ENCODE peak calls at places on chromosomes 4 and X, in four cellular contexts. U, T, G and O are unnamed samples. For H3K4me1, the result is how much of the 10 kb centered on the place peaks cover.

GRCh38 chr4:3073158-3074077 is 920 bp downstream of the HTT-AS start:
- DNase-seq in U (no peak), T (no peak), G (no peak), O (peak)

GRCh38 chrX:120562569-120562926 is 1.8 kb upstream of the CUL4B start:
- DNase-seq in U (no peak), T (no peak), G (no peak), O (no peak)

GRCh38 chr4:69322055-69322454 is 41.8 kb downstream of the UGT2B28 start:
- DNase-seq in U (no peak), T (peak), G (peak), O (no peak)

GRCh38 chr4:185210102-185210981 is 944 bp downstream of the SNX25 start:
- DNase-seq in U (no peak), T (peak), G (peak), O (peak)

GRCh38 chr4:25524616-25525146 is 131.0 kb upstream of the SLC34A2 start:
- DNase-seq in U (no peak), T (no peak), G (no peak), O (no peak)

GRCh38 chr4:170089743-170090666 is at the start of gene AADAT:
- DNase-seq in U (peak), T (peak), G (peak), O (peak)

GRCh38 chr4:12118651-12119213 is 690.0 kb upstream of the HS3ST1 start:
- DNase-seq in U (no peak), T (peak), G (peak), O (no peak)

GRCh38 chr4:98546910-98547544 is 111.4 kb downstream of the TSPAN5 start:
- DNase-seq in U (no peak), T (peak), G (peak), O (no peak)

GRCh38 chr4:108029321-108029720 is 39.6 kb downstream of the HADH start:
- DNase-seq in U (no peak), T (no peak), G (no peak), O (no peak)

GRCh38 chr4:108519208-108519833 is 101.1 kb upstream of the RPL34 start:
- DNase-seq in U (no peak), T (no peak), G (no peak), O (no peak)

GRCh38 chrX:133185938-133186337 is 32.2 kb downstream of the TFDP3 start:
- DNase-seq in U (peak), T (no peak), G (no peak), O (no peak)

GRCh38 chrX:72340572-72340971 is 34.9 kb upstream of the CITED1 start:
- DNase-seq in U (no peak), T (no peak), G (no peak), O (no peak)

GRCh38 chr4:141307241-141307689 is 86.6 kb downstream of the ZNF330 start:
- DNase-seq in U (peak), T (peak), G (peak), O (peak)

GRCh38 chrX:152968193-152968592 is 25.7 kb downstream of the PNMA5 start:
- DNase-seq in U (no peak), T (no peak), G (no peak), O (no peak)

GRCh38 chr4:176149680-176150079 is 45.7 kb downstream of the SPATA4 start:
- DNase-seq in U (no peak), T (peak), G (no peak), O (no peak)

GRCh38 chr4:102705391-102705935 is 55.3 kb downstream of the MANBA start:
- DNase-seq in U (no peak), T (no peak), G (no peak), O (no peak)

GRCh38 chr4:94339779-94340178 is 2.9 kb downstream of the HPGDS start:
- DNase-seq in U (no peak), T (no peak), G (no peak), O (no peak)

GRCh38 chr4:85414972-85415371 is 60.0 kb upstream of the ARHGAP24 start:
- DNase-seq in U (no peak), T (no peak), G (no peak), O (no peak)

GRCh38 chr4:85423414-85423813 is 51.5 kb upstream of the ARHGAP24 start:
- DNase-seq in U (no peak), T (no peak), G (no peak), O (no peak)

GRCh38 chr4:85416094-85416493 is 58.9 kb upstream of the ARHGAP24 start:
- DNase-seq in U (no peak), T (no peak), G (no peak), O (no peak)

GRCh38 chr4:85420831-85421230 is 54.1 kb upstream of the ARHGAP24 start:
- DNase-seq in U (no peak), T (no peak), G (peak), O (no peak)

DNA sequence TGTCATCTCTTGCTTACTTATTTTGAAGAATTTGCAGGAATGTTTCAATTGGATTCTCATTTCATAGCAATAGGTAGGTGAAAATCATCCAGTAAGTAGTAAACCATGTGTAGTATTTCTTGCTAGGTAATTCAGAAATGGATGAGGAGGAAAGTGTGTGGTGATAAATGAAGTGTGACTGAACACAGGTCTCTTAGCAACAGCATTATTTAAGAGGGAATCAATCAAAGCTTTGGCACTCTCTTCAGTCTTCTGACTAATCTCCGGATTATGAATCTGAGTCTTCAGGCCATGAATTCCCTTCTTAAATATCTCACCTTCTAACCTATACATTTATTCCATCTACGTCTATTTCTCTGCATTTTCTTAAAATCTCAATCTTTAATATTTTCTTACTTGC is 55.8 kb upstream of the ARHGAP24 start:
- DNase-seq in U (no peak), T (no peak), G (no peak), O (no peak)
- TF ChIP-seq CTCF in U (no peak), T (no peak), G (no peak), O (no peak)

GRCh38 chrX:45806410-45807121 is 605.9 kb upstream of the DIPK2B start:
- DNase-seq in U (no peak), T (peak), G (peak), O (no peak)
- H3K4me3 ChIP-seq in U (no peak), T (peak), G (no peak), O (peak)

DNA sequence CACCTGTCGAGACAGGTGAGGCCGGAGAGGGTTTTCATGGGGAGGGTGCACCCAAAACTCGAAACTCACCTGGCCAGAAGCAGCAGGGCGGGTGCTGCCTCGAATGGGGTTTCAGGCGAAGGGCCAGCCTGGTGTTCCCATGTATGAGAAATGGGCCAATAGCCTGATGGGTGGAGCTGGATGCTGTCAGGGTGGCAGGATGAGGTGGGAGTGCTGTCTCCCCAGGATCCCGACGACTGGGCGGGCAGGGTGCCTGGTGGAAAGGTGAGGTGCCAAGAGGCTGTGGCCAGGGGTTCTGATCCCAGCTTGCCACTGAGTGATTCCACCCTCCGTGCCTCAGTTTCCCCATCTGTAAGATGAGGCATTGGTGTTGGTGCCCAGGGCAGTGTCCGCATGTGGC is 16.8 kb upstream of the SH3TC1 start:
- DNase-seq in U (no peak), T (no peak), G (no peak), O (no peak)
- H3K4me1 ChIP-seq in U (under half), T (under half), G (under half), O (half or more)

GRCh38 chrX:109472939-109473713 is 8.8 kb downstream of the GUCY2F start:
- DNase-seq in U (peak), T (peak), G (peak), O (peak)
- TF ChIP-seq CTCF in U (peak), T (no peak), G (peak), O (no peak)

GRCh38 chrX:109890300-109890699 is 112.6 kb upstream of the TMEM164 start:
- DNase-seq in U (no peak), T (no peak), G (no peak), O (no peak)
- H3K4me3 ChIP-seq in U (no peak), T (no peak), G (no peak), O (no peak)

DNA sequence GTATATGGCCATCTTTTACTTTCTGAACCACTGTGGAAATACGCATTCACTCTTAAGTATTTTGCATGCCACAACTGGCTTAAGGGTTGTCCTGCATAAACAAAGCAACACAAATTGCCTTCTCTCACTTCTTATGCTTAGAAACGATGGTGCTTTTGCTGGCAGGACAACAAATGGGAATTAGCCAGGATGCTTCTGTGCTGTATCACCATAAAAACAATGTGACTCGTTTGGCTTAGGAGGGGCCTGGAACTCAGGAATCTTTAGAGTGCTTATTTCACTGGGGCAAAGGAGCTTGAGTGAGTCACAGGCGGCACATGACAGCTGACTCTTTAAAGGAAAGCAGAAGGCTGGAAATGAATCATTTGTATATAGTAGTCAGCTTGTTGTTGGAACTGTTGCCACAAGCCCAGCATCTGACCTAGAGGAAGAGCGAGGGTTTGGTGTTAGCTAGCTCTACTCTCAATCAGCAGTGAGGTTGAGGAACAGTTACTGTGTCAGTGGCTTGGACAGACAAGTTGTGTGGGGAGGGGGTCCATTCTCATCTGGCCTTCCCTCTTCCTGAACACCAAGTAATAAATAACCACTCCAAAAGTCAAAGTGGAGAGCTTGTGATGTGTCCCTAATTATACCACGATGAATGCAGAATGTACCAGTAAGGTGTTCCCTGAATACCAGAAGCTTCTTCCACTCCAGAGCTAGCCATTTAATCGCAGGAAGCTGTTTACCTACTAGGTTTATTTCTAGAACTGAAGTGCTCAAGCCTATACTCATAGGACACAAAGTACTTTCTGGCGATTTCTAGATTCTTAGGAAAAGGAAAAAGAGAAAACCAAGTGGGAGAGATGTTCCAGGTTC is 293.1 kb downstream of the CAMK2D start:
- DNase-seq in U (peak), T (peak), G (peak), O (peak)
- H3K4me1 ChIP-seq in U (half or more), T (under half), G (under half), O (under half)

DNA sequence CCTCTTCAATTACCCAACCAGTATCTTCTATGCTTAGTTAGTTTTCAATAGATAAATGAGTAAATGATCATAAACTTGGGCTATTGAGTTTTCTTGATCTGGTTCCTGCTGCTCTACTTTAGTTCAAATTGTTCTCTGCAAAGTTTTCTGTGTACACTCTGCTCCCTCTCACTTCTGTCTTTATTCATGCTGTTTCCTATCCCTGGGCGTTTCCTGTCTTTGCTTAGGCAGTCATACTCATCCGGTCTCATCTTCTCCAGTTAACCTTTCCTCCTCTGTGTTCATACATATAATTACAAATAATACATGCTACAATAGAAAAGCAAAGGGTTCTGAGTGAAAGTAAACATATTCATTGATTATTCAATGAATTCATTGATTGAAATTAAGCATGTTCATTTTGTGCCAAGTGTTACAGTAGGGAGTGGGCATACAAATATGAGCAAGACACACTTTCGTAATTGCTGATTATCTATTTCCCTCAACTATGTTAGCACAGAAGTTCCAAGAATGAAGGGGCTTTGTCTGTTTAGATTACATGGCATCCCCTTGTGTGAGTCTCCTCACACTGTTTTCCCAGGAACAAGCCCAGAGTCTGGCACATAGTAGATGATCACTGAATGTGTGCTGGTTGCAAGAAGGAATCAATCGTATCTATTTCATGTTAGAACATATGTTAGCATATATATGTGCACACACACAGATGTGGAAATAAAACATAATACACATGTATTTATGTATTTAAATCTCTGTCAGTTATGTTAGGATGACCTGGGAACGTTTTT is 1.1 kb downstream of the RAB39B start:
- DNase-seq in U (no peak), T (no peak), G (no peak), O (no peak)
- TF ChIP-seq CTCF in U (no peak), T (no peak), G (no peak), O (no peak)

GRCh38 chr4:14178421-14178820 is 550.9 kb upstream of the BOD1L1 start:
- DNase-seq in U (no peak), T (peak), G (peak), O (no peak)
- H3K4me3 ChIP-seq in U (no peak), T (no peak), G (no peak), O (no peak)